ENCODE peak calls at places on chromosomes 11 and 22, in five cellular contexts. F is effector memory CD4-positive, alpha-beta T cell; V is GDM1; D is stimulated activated CD4-positive, alpha-beta T cell treated with anti-CD3 and anti-CD28 coated beads, Interleukin-4, amount 100 ng/mL, for 48 hours; X is left ventricle myocardium inferior. I is an unnamed sample.

GRCh38 chr11:73176892-73177155 is 34.7 kb upstream of the FCHSD2 start:
- DNase-seq in X (no peak), V (no peak), F (no peak), D (no peak), I (no peak)

GRCh38 chr11:100863080-100863581 is 176.0 kb downstream of the ARHGAP42 start:
- DNase-seq in X (no peak), V (no peak), F (no peak), D (no peak), I (peak)

GRCh38 chr11:34234086-34234740 is 123.6 kb downstream of the ABTB2 start:
- DNase-seq in X (no peak), F (peak), V (peak), D (peak), I (peak)

GRCh38 chr22:19663286-19663815 is 51.0 kb upstream of the SEPTIN5 start:
- DNase-seq in X (peak), F (no peak), V (no peak), D (no peak), I (no peak)

GRCh38 chr11:97574976-97575665 is 1185.3 kb downstream of the JRKL start:
- DNase-seq in F (no peak), D (no peak), V (no peak), X (no peak), I (no peak)

GRCh38 chr11:110909331-110909730 is 197.1 kb upstream of the ARHGAP20 start:
- DNase-seq in X (no peak), F (no peak), D (no peak), V (no peak), I (no peak)

GRCh38 chr22:30637701-30638114 is 2.1 kb downstream of the SLC35E4 start:
- DNase-seq in D (no peak), V (no peak), X (no peak), F (no peak), I (peak)

GRCh38 chr11:20353829-20354434 is 9.6 kb upstream of the HTATIP2 start:
- DNase-seq in D (no peak), F (no peak), V (no peak), X (no peak), I (peak)

GRCh38 chr11:75031224-75031753 is 42.6 kb downstream of the NEU3 start:
- DNase-seq in F (no peak), V (no peak), D (no peak), X (no peak), I (peak)

GRCh38 chr22:36287881-36288515 is 35.1 kb downstream of the APOL1 start:
- DNase-seq in V (no peak), F (no peak), X (peak), D (no peak), I (peak)

GRCh38 chr11:20368441-20368840 is 4.9 kb downstream of the HTATIP2 start:
- DNase-seq in D (no peak), F (no peak), X (no peak), V (no peak), I (no peak)

GRCh38 chr11:69703711-69704507 is at the start of gene FGF19:
- DNase-seq in F (no peak), D (no peak), X (no peak), V (no peak), I (no peak)

GRCh38 chr22:43185860-43186261 is 1.1 kb downstream of the TTLL12 start:
- DNase-seq in F (no peak), X (peak), D (no peak), V (no peak), I (no peak)

GRCh38 chr11:46120361-46120710 is 918 bp downstream of the PHF21A start:
- DNase-seq in V (no peak), X (peak), F (no peak), D (no peak), I (peak)

GRCh38 chr11:128188346-128189115 is 398.8 kb downstream of the ETS1 start:
- DNase-seq in X (no peak), F (no peak), D (no peak), V (no peak), I (peak)

GRCh38 chr11:37248145-37248544 is 650.1 kb upstream of the RAG2 start:
- DNase-seq in V (no peak), F (no peak), X (no peak), D (no peak), I (no peak)

GRCh38 chr11:1090600-1091331 is 16.1 kb downstream of the MUC2 start:
- DNase-seq in X (peak), F (no peak), D (no peak), V (no peak), I (no peak)

GRCh38 chr11:134537296-134537695 is 125.3 kb upstream of the B3GAT1 start:
- DNase-seq in D (no peak), X (no peak), F (no peak), V (no peak), I (peak)

GRCh38 chr11:85918910-85919794 is 64.0 kb downstream of the CCDC83 start:
- DNase-seq in D (no peak), X (no peak), F (no peak), V (no peak), I (no peak)

GRCh38 chr11:64247729-64248531 is 1.2 kb upstream of the PPP1R14B start:
- DNase-seq in V (no peak), X (no peak), D (no peak), F (no peak), I (no peak)

GRCh38 chr11:37142591-37142990 is 544.6 kb upstream of the RAG2 start:
- DNase-seq in V (no peak), X (no peak), D (no peak), F (no peak), I (no peak)

GRCh38 chr22:23071163-23072034 is 1.1 kb downstream of the GNAZ start:
- DNase-seq in F (no peak), D (no peak), X (peak), V (peak), I (no peak)

GRCh38 chr11:65525659-65526480 is 987 bp downstream of the SCYL1 start:
- DNase-seq in D (no peak), F (no peak), X (no peak), V (no peak), I (no peak)

GRCh38 chr11:95680169-95680929 is 109.2 kb downstream of the FAM76B start:
- DNase-seq in X (no peak), D (no peak), F (no peak), V (no peak), I (no peak)

GRCh38 chr11:106421673-106422292 is 344.3 kb downstream of the AASDHPPT start:
- DNase-seq in X (no peak), D (no peak), F (no peak), V (no peak), I (no peak)

GRCh38 chr11:95698939-95699562 is 90.5 kb downstream of the FAM76B start:
- DNase-seq in F (no peak), V (peak), X (no peak), D (no peak), I (peak)

GRCh38 chr11:117444256-117445096 is 116.8 kb downstream of the CEP164 start:
- DNase-seq in D (no peak), V (no peak), F (no peak), X (no peak), I (no peak)

GRCh38 chr11:6404341-6405038 is 14.2 kb downstream of the SMPD1 start:
- DNase-seq in D (no peak), F (no peak), X (no peak), V (no peak), I (no peak)

GRCh38 chr11:84673753-84674152 is 953.4 kb downstream of the DLG2 start:
- DNase-seq in D (no peak), F (no peak), V (no peak), X (no peak), I (no peak)

GRCh38 chr11:10456519-10456918 is 1.5 kb downstream of the AMPD3 start:
- DNase-seq in X (no peak), V (no peak), F (no peak), D (no peak), I (peak)

GRCh38 chr22:39278040-39278439 is 33.3 kb upstream of the PDGFB start:
- DNase-seq in X (peak), V (no peak), F (no peak), D (no peak), I (no peak)

GRCh38 chr22:49856766-49857618 is 3.3 kb downstream of the ZBED4 start:
- DNase-seq in F (no peak), V (no peak), D (no peak), X (no peak), I (no peak)

GRCh38 chr22:30858976-30859713 is 109.4 kb downstream of the MORC2 start:
- DNase-seq in X (no peak), F (no peak), V (no peak), D (no peak), I (no peak)

GRCh38 chr22:36374603-36375024 is 13.2 kb downstream of the MYH9 start:
- DNase-seq in F (peak), D (peak), X (no peak), V (no peak), I (peak)

GRCh38 chr22:31530816-31531180 is 34.5 kb downstream of the SFI1 start:
- DNase-seq in X (no peak), F (no peak), V (no peak), D (no peak), I (no peak)

GRCh38 chr11:134150195-134150903 is 73.4 kb downstream of the NCAPD3 start:
- DNase-seq in X (no peak), D (no peak), F (no peak), V (no peak), I (peak)